ENCODE peak calls at places on chromosomes 1 and 21, in seven cellular contexts. C, D, O, H, S, A and R are unnamed samples.

GRCh38 chr1:1437904-1438376 is 2.5 kb downstream of the VWA1 start:
- DNase-seq in C (no peak), D (peak), O (no peak), H (peak), S (peak), A (peak), R (no peak)

GRCh38 chr1:228490120-228491078 is 3.2 kb downstream of the RNF187 start:
- DNase-seq in C (peak), D (no peak), O (no peak), H (no peak), S (no peak), A (no peak), R (peak)

GRCh38 chr1:42469727-42470126 is 6.6 kb downstream of the CCDC30 start:
- DNase-seq in C (no peak), D (no peak), O (no peak), H (no peak), S (no peak), A (no peak), R (no peak)

GRCh38 chr1:207944571-207944970 is 33.6 kb upstream of the CD34 start:
- DNase-seq in C (no peak), D (no peak), O (no peak), H (no peak), S (no peak), A (no peak), R (no peak)

GRCh38 chr1:227576152-227576551 is 12.8 kb downstream of the ZNF678 start:
- DNase-seq in C (no peak), D (no peak), O (no peak), H (no peak), S (no peak), A (no peak), R (no peak)

GRCh38 chr1:58983159-58983558 is 199.3 kb upstream of the JUN start:
- DNase-seq in C (no peak), D (no peak), O (no peak), H (no peak), S (no peak), A (no peak), R (no peak)

GRCh38 chr1:48109390-48110009 is 112.3 kb upstream of the TRABD2B start:
- DNase-seq in C (peak), D (no peak), O (no peak), H (peak), S (no peak), A (peak), R (peak)

GRCh38 chr1:22543679-22544078 is 19.6 kb upstream of the EPHA8 start:
- DNase-seq in C (no peak), D (no peak), O (no peak), H (no peak), S (no peak), A (no peak), R (no peak)

GRCh38 chr1:111742938-111743549 is 3.8 kb upstream of the INKA2 start:
- DNase-seq in C (no peak), D (no peak), O (no peak), H (no peak), S (no peak), A (no peak), R (no peak)

GRCh38 chr1:23438545-23438944 is 14.0 kb upstream of the TCEA3 start:
- DNase-seq in C (no peak), D (no peak), O (no peak), H (no peak), S (no peak), A (no peak), R (no peak)

GRCh38 chr21:41777934-41778815 is 11.3 kb upstream of the RIPK4 start:
- DNase-seq in C (peak), D (peak), O (peak), H (peak), S (no peak), A (peak), R (peak)

GRCh38 chr1:206111528-206111927 is 5.7 kb downstream of the AVPR1B start:
- DNase-seq in C (no peak), D (no peak), O (peak), H (no peak), S (no peak), A (no peak), R (no peak)

GRCh38 chr1:8560611-8561544 is 243.0 kb downstream of the SLC45A1 start:
- DNase-seq in C (peak), D (peak), O (no peak), H (peak), S (no peak), A (peak), R (peak)

GRCh38 chr1:111085666-111086065 is 54.2 kb downstream of the DRAM2 start:
- DNase-seq in C (no peak), D (no peak), O (no peak), H (no peak), S (no peak), A (no peak), R (no peak)

GRCh38 chr1:244414543-244414942 is 37.2 kb downstream of the ADSS2 start:
- DNase-seq in C (no peak), D (no peak), O (no peak), H (no peak), S (no peak), A (no peak), R (peak)

GRCh38 chr21:45463871-45464270 is 58.9 kb downstream of the COL18A1 start:
- DNase-seq in C (no peak), D (no peak), O (no peak), H (no peak), S (no peak), A (no peak), R (no peak)

GRCh38 chr21:27371688-27372331 is 404.9 kb upstream of the ADAMTS5 start:
- DNase-seq in C (no peak), D (no peak), O (no peak), H (no peak), S (no peak), A (no peak), R (no peak)

GRCh38 chr1:156801409-156802121 is 15.1 kb downstream of the SH2D2A start:
- DNase-seq in C (no peak), D (no peak), O (no peak), H (peak), S (no peak), A (no peak), R (no peak)

GRCh38 chr1:87024936-87025537 is 110.6 kb downstream of the HS2ST1 start:
- DNase-seq in C (peak), D (peak), O (no peak), H (peak), S (no peak), A (peak), R (peak)

GRCh38 chr1:3036646-3037280 is 15.5 kb downstream of the ACTRT2 start:
- DNase-seq in C (no peak), D (no peak), O (no peak), H (no peak), S (no peak), A (no peak), R (no peak)

GRCh38 chr1:2300851-2301606 is 72.9 kb downstream of the SKI start:
- DNase-seq in C (no peak), D (no peak), O (no peak), H (no peak), S (peak), A (no peak), R (no peak)

GRCh38 chr1:179046808-179047636 is 21.3 kb downstream of the FAM20B start:
- DNase-seq in C (no peak), D (peak), O (no peak), H (no peak), S (no peak), A (no peak), R (no peak)

GRCh38 chr21:43900078-43900385 is 35.0 kb downstream of the AGPAT3 start:
- DNase-seq in C (no peak), D (peak), O (no peak), H (no peak), S (no peak), A (no peak), R (no peak)

GRCh38 chr21:44866780-44867179 is 6.7 kb downstream of the PTTG1IP start:
- DNase-seq in C (no peak), D (no peak), O (no peak), H (no peak), S (no peak), A (peak), R (no peak)

GRCh38 chr1:1910651-1911389 is 4.2 kb upstream of the CALML6 start:
- DNase-seq in C (no peak), D (no peak), O (no peak), H (no peak), S (no peak), A (no peak), R (no peak)

GRCh38 chr1:199287632-199288031 is 648.8 kb downstream of the PTPRC start:
- DNase-seq in C (no peak), D (no peak), O (no peak), H (no peak), S (no peak), A (no peak), R (no peak)

GRCh38 chr1:243924588-243925349 is 74.7 kb upstream of the AKT3 start:
- DNase-seq in C (no peak), D (no peak), O (no peak), H (no peak), S (no peak), A (no peak), R (no peak)

GRCh38 chr1:115227683-115228082 is 110.4 kb downstream of the NGF start:
- DNase-seq in C (no peak), D (no peak), O (no peak), H (no peak), S (no peak), A (no peak), R (no peak)

GRCh38 chr1:38030596-38031512 is 15.7 kb downstream of the POU3F1 start:
- DNase-seq in C (no peak), D (no peak), O (no peak), H (no peak), S (no peak), A (no peak), R (no peak)

GRCh38 chr1:29752141-29752540 is 515.8 kb downstream of the PTPRU start:
- DNase-seq in C (no peak), D (peak), O (peak), H (no peak), S (no peak), A (no peak), R (no peak)

GRCh38 chr1:83593073-83593472 is 405.9 kb downstream of the TTLL7 start:
- DNase-seq in C (no peak), D (no peak), O (no peak), H (no peak), S (no peak), A (no peak), R (no peak)

GRCh38 chr1:178627037-178627436 is 98.0 kb upstream of the RALGPS2 start:
- DNase-seq in C (no peak), D (no peak), O (no peak), H (no peak), S (no peak), A (no peak), R (no peak)

GRCh38 chr1:42935971-42936308 is 22.7 kb downstream of the SLC2A1 start:
- DNase-seq in C (no peak), D (no peak), O (no peak), H (no peak), S (no peak), A (no peak), R (no peak)

GRCh38 chr1:178612261-178612660 is 99.4 kb downstream of the TEX35 start:
- DNase-seq in C (no peak), D (no peak), O (no peak), H (no peak), S (no peak), A (no peak), R (no peak)

GRCh38 chr21:45537111-45537745 is 5.0 kb downstream of the SLC19A1 start:
- DNase-seq in C (no peak), D (no peak), O (peak), H (no peak), S (no peak), A (no peak), R (no peak)

GRCh38 chr1:113945329-113945728 is 16.2 kb downstream of the HIPK1 start:
- DNase-seq in C (no peak), D (no peak), O (no peak), H (no peak), S (no peak), A (peak), R (no peak)

GRCh38 chr1:24704411-24705259 is 40.6 kb upstream of the CLIC4 start:
- DNase-seq in C (no peak), D (peak), O (no peak), H (peak), S (no peak), A (no peak), R (no peak)
- TF ChIP-seq JUND in C (no peak), D (peak), O (peak), H (no peak), S (no peak), A (no peak), R (no peak)

GRCh38 chr1:31995263-31995662 is 18.4 kb upstream of the KHDRBS1 start:
- DNase-seq in C (no peak), D (no peak), O (no peak), H (no peak), S (no peak), A (no peak), R (no peak)
- TF ChIP-seq JUND in C (no peak), D (no peak), O (no peak), H (no peak), S (no peak), A (no peak), R (no peak)

DNA sequence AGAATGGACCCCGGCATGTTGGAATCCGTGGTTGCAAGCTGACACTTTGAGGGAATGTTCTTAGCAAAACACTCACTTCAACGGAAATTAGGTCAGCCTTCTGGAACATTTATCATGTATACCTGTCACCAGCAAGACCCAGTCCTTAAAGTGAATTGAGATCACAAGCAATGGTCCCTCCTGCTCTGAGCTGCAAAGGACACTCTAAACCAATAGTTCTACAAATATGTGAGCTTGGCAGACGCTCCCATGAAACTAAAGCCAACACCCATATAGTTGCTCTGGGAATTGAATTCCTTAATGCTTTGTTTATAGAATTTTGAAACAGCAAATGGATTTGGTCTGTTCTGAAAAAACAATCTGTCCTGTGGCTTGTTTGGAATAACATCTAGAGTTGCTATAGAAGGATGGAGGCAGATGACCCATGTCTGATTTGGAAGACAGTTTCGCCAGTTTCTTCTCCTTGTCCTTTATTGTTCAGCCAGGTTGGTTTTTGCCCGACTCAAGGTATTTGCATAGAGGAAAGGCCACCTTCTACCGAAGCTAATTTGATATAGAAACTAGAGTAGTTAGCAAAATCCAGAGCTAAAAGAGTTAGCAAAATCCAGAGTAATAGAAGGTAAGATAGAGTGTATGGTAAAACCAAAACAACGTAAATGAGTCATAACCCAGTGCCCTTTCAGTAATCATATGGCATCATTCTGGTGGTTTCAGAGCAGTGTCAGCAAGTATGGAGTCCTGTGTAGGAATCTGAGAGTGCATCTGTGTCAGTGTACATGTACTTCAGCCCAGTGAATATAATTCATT is 236.2 kb downstream of the NFIA start:
- DNase-seq in C (no peak), D (peak), O (no peak), H (no peak), S (peak), A (no peak), R (peak)
- TF ChIP-seq JUND in C (no peak), D (peak), O (no peak), H (no peak), S (no peak), A (no peak), R (no peak)

DNA sequence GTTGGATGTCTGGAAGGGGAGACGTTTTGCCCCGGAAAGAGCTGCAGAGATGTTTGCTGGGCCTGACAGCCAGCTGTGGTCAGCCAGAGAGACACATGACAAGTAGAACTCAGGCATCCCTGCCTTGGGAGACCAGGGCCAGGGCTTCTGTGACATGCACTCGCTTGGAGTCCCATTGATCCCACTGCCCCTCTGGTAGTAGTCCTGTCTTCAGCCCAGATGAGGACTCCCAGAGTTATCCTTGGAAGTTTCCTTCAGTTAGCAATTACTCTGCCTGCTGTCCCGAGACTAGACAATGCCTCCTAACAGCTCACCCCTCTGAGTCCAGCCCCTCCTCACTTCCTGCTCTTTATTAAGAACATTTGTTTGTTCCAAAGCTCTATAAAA is 94.0 kb downstream of the KCNK1 start:
- DNase-seq in C (no peak), D (no peak), O (no peak), H (no peak), S (no peak), A (no peak), R (no peak)
- TF ChIP-seq JUND in C (no peak), D (no peak), O (no peak), H (no peak), S (no peak), A (no peak), R (no peak)